ENCODE peak calls at places on chromosome 1, in six cellular contexts. O, M, B, N, P and H are unnamed samples.

GRCh38 chr1:38728176-38728908 is 131.2 kb downstream of the RRAGC start:
- DNase-seq in O (peak; percentile 88), M (peak; percentile 38), B (no peak), N (peak; percentile 68), P (no peak), H (no peak)

GRCh38 chr1:61853545-61853944 is 111.3 kb downstream of the PATJ start:
- DNase-seq in O (no peak), M (no peak), B (no peak), N (peak; percentile 22), P (no peak), H (no peak)

GRCh38 chr1:69991644-69992043 is 213.7 kb downstream of the LRRC40 start:
- DNase-seq in O (peak; percentile 12), M (no peak), B (no peak), N (peak; percentile 43), P (no peak), H (no peak)

GRCh38 chr1:205241366-205242030 is 13.8 kb downstream of the TMCC2 start:
- DNase-seq in O (no peak), M (no peak), B (no peak), N (no peak), P (no peak), H (no peak)

GRCh38 chr1:24289937-24290595 is 29.1 kb upstream of the GRHL3 start:
- DNase-seq in O (peak; percentile 82), M (no peak), B (no peak), N (peak; percentile 81), P (no peak), H (no peak)

GRCh38 chr1:213443415-213443814 is 392.4 kb downstream of the RPS6KC1 start:
- DNase-seq in O (no peak), M (no peak), B (no peak), N (no peak), P (peak; percentile 79), H (no peak)

GRCh38 chr1:95233737-95234493 is at the start of gene RWDD3:
- DNase-seq in O (peak; percentile 88), M (peak; percentile 94), B (peak; percentile 78), N (peak; percentile 82), P (peak; percentile 84), H (peak; percentile 88)

GRCh38 chr1:72285074-72285425 is 2.7 kb upstream of the NEGR1 start:
- DNase-seq in O (no peak), M (no peak), B (no peak), N (no peak), P (peak; percentile 81), H (no peak)

GRCh38 chr1:206566976-206567375 is 45.3 kb downstream of the EIF2D start:
- DNase-seq in O (no peak), M (no peak), B (no peak), N (no peak), P (no peak), H (no peak)

GRCh38 chr1:1732381-1732780 is 8.2 kb upstream of the CDK11A start:
- DNase-seq in O (no peak), M (no peak), B (no peak), N (no peak), P (no peak), H (no peak)
- H3K14ac ChIP-seq in O (no peak overlapping the region), M (no peak overlapping the region), B (no peak overlapping the region), N (no peak overlapping the region), P (no peak overlapping the region), H (no peak overlapping the region)

GRCh38 chr1:201019321-201019977 is 4.1 kb downstream of the KIF21B start:
- DNase-seq in O (peak; percentile 63), M (no peak), B (no peak), N (no peak), P (no peak), H (no peak)
- H2AFZ ChIP-seq in O (no peak overlapping the region), M (no peak overlapping the region), B (no peak overlapping the region), N (no peak overlapping the region), P (no peak overlapping the region), H (no peak overlapping the region)

DNA sequence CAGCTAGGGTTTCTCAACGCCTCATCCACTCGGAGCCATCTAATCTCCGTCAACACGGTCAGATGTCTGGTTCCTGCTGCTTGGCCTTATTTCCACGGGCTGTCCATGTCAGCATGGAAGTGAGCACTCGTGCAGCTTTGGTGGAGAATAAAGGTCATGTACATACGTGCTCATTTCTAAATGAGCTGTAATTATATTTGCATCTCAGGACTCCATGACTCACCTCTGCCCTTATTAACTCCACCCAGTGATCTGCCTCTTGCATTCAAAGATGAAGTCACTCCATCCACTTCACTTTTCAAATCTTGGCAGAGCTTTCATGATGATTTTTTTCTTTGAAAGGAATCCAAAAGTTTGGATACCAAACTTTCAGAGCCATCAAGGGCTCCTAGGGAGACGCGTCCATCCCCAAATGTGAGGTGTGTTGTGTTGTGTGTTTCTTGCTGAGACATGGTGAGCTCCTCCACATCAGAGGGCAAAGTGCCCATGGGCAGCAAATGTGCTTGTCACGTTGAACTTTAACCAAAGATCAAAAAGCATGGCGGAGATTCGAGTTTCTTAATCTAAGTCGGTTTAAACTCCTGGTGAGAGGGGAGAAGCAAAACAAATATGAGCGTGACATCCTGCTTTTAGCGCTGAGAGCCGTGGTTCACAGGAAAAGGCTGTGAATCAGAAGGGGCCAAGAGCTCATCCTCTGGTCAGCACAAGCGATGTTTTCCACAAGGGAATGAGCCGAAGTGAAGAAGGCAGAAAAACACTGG is 68.6 kb upstream of the ERRFI1 start:
- DNase-seq in O (peak; percentile 99), M (no peak), B (no peak), N (peak; percentile 90), P (no peak), H (no peak)
- H3K14ac ChIP-seq in O (no peak overlapping the region), M (no peak overlapping the region), B (no peak overlapping the region), N (peak overlapping the region; percentile 87), P (no peak overlapping the region), H (no peak overlapping the region)

GRCh38 chr1:180551997-180552396 is 6.8 kb upstream of the OVAAL start:
- DNase-seq in O (no peak), M (no peak), B (no peak), N (no peak), P (no peak), H (no peak)
- H2AFZ ChIP-seq in O (no peak overlapping the region), M (no peak overlapping the region), B (no peak overlapping the region), N (no peak overlapping the region), P (no peak overlapping the region), H (peak overlapping the region; percentile 0)

GRCh38 chr1:93695411-93696005 is 13.9 kb upstream of the BCAR3 start:
- DNase-seq in O (no peak), M (no peak), B (no peak), N (no peak), P (peak; percentile 51), H (no peak)
- H3K14ac ChIP-seq in O (no peak overlapping the region), M (no peak overlapping the region), B (no peak overlapping the region), N (peak overlapping the region; percentile 67), P (no peak overlapping the region), H (no peak overlapping the region)

GRCh38 chr1:237032029-237032428 is 10.0 kb upstream of the RYR2 start:
- DNase-seq in O (no peak), M (peak; percentile 62), B (peak; percentile 49), N (no peak), P (no peak), H (no peak)

GRCh38 chr1:237029850-237030535 is 12.0 kb upstream of the RYR2 start:
- DNase-seq in O (no peak), M (no peak), B (no peak), N (no peak), P (no peak), H (no peak)

GRCh38 chr1:237029240-237029639 is 12.7 kb upstream of the RYR2 start:
- DNase-seq in O (no peak), M (no peak), B (no peak), N (no peak), P (no peak), H (no peak)

GRCh38 chr1:237033061-237033460 is 8.9 kb upstream of the RYR2 start:
- DNase-seq in O (no peak), M (no peak), B (no peak), N (no peak), P (no peak), H (no peak)

GRCh38 chr1:237031480-237031879 is 10.5 kb upstream of the RYR2 start:
- DNase-seq in O (no peak), M (no peak), B (no peak), N (no peak), P (peak; percentile 78), H (no peak)
- H2AFZ ChIP-seq in O (no peak overlapping the region), M (no peak overlapping the region), B (peak overlapping the region; percentile 21), N (no peak overlapping the region), P (peak overlapping the region; percentile 28), H (peak overlapping the region; percentile 1)

GRCh38 chr1:233105225-233105624 is 154.8 kb downstream of the NTPCR start:
- DNase-seq in O (peak; percentile 61), M (no peak), B (no peak), N (peak; percentile 70), P (no peak), H (no peak)

GRCh38 chr1:233098255-233098580 is 147.8 kb downstream of the NTPCR start:
- DNase-seq in O (no peak), M (no peak), B (no peak), N (no peak), P (no peak), H (no peak)

GRCh38 chr1:233107130-233107529 is 156.7 kb downstream of the NTPCR start:
- DNase-seq in O (peak; percentile 38), M (no peak), B (no peak), N (no peak), P (no peak), H (no peak)

GRCh38 chr1:233097546-233098254 is 147.3 kb downstream of the NTPCR start:
- DNase-seq in O (no peak), M (no peak), B (no peak), N (peak; percentile 39), P (no peak), H (no peak)

DNA sequence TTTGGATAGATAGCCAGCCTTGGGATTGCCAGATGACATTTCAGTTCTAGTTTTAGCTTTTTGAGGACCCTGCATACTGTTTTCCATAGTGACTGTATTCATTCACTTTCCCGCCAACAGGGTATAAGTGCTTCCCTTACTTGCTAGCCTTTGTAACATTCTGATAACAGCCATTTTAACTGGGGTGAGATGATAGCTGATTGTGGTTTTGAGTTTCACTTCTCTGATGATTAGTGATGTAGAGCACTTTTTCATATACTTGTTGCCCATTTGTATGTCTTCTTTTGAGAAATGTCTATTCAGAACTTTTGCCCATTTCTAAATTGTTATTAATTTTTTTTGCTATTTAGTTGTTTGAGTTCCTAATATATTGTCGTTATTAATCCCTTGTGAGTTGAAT is 152.0 kb downstream of the NTPCR start:
- DNase-seq in O (no peak), M (no peak), B (no peak), N (no peak), P (no peak), H (no peak)
- H3K14ac ChIP-seq in O (no peak overlapping the region), M (no peak overlapping the region), B (no peak overlapping the region), N (no peak overlapping the region), P (no peak overlapping the region), H (no peak overlapping the region)

GRCh38 chr1:31568895-31569655 is 7.2 kb upstream of the TINAGL1 start:
- DNase-seq in O (no peak), M (no peak), B (no peak), N (no peak), P (no peak), H (no peak)
- H2AFZ ChIP-seq in O (no peak overlapping the region), M (no peak overlapping the region), B (no peak overlapping the region), N (peak overlapping the region; percentile 56), P (peak overlapping the region; percentile 11), H (peak overlapping the region; percentile 65)